ENCODE peak calls at places on chromosomes 5 and 9, in six cellular contexts. W is CD14-positive monocyte, G is upper lobe of right lung, R is endothelial cell, T is H9, I is HFF-Myc. P is an unnamed sample.

GRCh38 chr5:45038366-45038987 is 229.7 kb downstream of the MRPS30 start:
- DNase-seq in W (no peak), G (no peak), R (peak), T (no peak), I (no peak), P (peak)

GRCh38 chr9:132412089-132412488 is 2.1 kb downstream of the CFAP77 start:
- DNase-seq in W (no peak), G (no peak), R (peak), T (peak), I (no peak), P (peak)

GRCh38 chr5:1036504-1037122 is 28.0 kb downstream of the NKD2 start:
- DNase-seq in W (no peak), G (no peak), R (no peak), T (no peak), I (no peak), P (no peak)

GRCh38 chr9:70398145-70398556 is 16.3 kb downstream of the KLF9 start:
- DNase-seq in W (no peak), G (no peak), R (no peak), T (no peak), I (no peak), P (no peak)

GRCh38 chr5:139551490-139551889 is 9.6 kb upstream of the UBE2D2 start:
- DNase-seq in W (no peak), G (no peak), R (no peak), T (no peak), I (no peak), P (no peak)

GRCh38 chr5:1832511-1833250 is 31.5 kb downstream of the NDUFS6 start:
- DNase-seq in W (no peak), G (peak), R (no peak), T (no peak), I (no peak), P (no peak)

GRCh38 chr5:1175801-1176472 is 25.5 kb upstream of the SLC6A19 start:
- DNase-seq in W (no peak), G (no peak), R (no peak), T (no peak), I (no peak), P (no peak)

GRCh38 chr9:70043689-70044449 is at the start of gene MAMDC2:
- DNase-seq in W (peak), G (peak), R (peak), T (peak), I (no peak), P (peak)

GRCh38 chr5:132059043-132059695 is 1.3 kb upstream of the IL3 start:
- DNase-seq in W (peak), G (peak), R (no peak), T (peak), I (no peak), P (no peak)

GRCh38 chr9:117334101-117334500 is 80.8 kb downstream of the ASTN2 start:
- DNase-seq in W (no peak), G (no peak), R (no peak), T (no peak), I (no peak), P (no peak)

GRCh38 chr9:97388721-97389238 is 23.1 kb upstream of the TDRD7 start:
- DNase-seq in W (peak), G (no peak), R (no peak), T (no peak), I (no peak), P (no peak)

GRCh38 chr9:23733495-23734078 is 92.5 kb downstream of the ELAVL2 start:
- DNase-seq in W (no peak), G (no peak), R (no peak), T (no peak), I (no peak), P (no peak)

GRCh38 chr5:109281136-109281690 is 128.6 kb downstream of the PJA2 start:
- DNase-seq in W (no peak), G (no peak), R (no peak), T (no peak), I (no peak), P (no peak)

GRCh38 chr9:29640507-29640906 is 2067.2 kb upstream of the C9orf72 start:
- DNase-seq in W (no peak), G (no peak), R (no peak), T (no peak), I (no peak), P (no peak)

GRCh38 chr5:132003982-132004381 is 7.5 kb downstream of the ACSL6 start:
- DNase-seq in W (no peak), G (peak), R (no peak), T (no peak), I (no peak), P (no peak)

GRCh38 chr5:67211926-67212325 is 15.3 kb upstream of the CD180 start:
- DNase-seq in W (no peak), G (no peak), R (no peak), T (no peak), I (no peak), P (no peak)

GRCh38 chr9:116515541-116515940 is 171.6 kb upstream of the TRIM32 start:
- DNase-seq in W (no peak), G (no peak), R (no peak), T (no peak), I (no peak), P (no peak)

GRCh38 chr5:15719784-15720183 is 219.8 kb downstream of the FBXL7 start:
- DNase-seq in W (no peak), G (no peak), R (no peak), T (no peak), I (no peak), P (no peak)

GRCh38 chr9:89606049-89606481 is 1.3 kb downstream of the GADD45G start:
- DNase-seq in W (peak), G (peak), R (peak), T (peak), I (no peak), P (peak)

GRCh38 chr9:35962126-35962906 is 4.4 kb upstream of the OR2S2 start:
- DNase-seq in W (no peak), G (no peak), R (no peak), T (peak), I (no peak), P (no peak)

GRCh38 chr9:116365056-116365471 is 211.5 kb downstream of the PAPPA start:
- DNase-seq in W (no peak), G (no peak), R (no peak), T (no peak), I (peak), P (no peak)

GRCh38 chr5:148697177-148697820 is 43.0 kb upstream of the HTR4 start:
- DNase-seq in W (no peak), G (no peak), R (no peak), T (no peak), I (no peak), P (no peak)

GRCh38 chr9:82722051-82722450 is 340.9 kb downstream of the RASEF start:
- DNase-seq in W (no peak), G (no peak), R (no peak), T (no peak), I (no peak), P (no peak)

GRCh38 chr9:114852050-114852594 is 46.3 kb upstream of the TNFSF15 start:
- DNase-seq in W (no peak), G (no peak), R (no peak), T (no peak), I (no peak), P (no peak)

GRCh38 chr5:78547171-78547570 is 101.4 kb downstream of the LHFPL2 start:
- DNase-seq in W (no peak), G (no peak), R (no peak), T (no peak), I (no peak), P (no peak)

GRCh38 chr9:125748511-125749099 is 1.4 kb downstream of the PBX3 start:
- DNase-seq in W (no peak), G (no peak), R (peak), T (no peak), I (no peak), P (no peak)

GRCh38 chr5:132760601-132761317 is 13.5 kb downstream of the CCNI2 start:
- DNase-seq in W (no peak), G (no peak), R (no peak), T (peak), I (no peak), P (no peak)

GRCh38 chr9:3553076-3553765 is 27.4 kb upstream of the RFX3 start:
- DNase-seq in W (no peak), G (no peak), R (no peak), T (no peak), I (no peak), P (no peak)

GRCh38 chr5:95858023-95858461 is 35.5 kb upstream of the GLRX start:
- DNase-seq in W (no peak), G (peak), R (no peak), T (no peak), I (no peak), P (peak)

GRCh38 chr5:27854243-27854852 is 816.0 kb upstream of the CDH9 start:
- DNase-seq in W (no peak), G (no peak), R (no peak), T (no peak), I (no peak), P (no peak)

GRCh38 chr5:164326219-164326618 is 820.8 kb downstream of the MAT2B start:
- DNase-seq in W (no peak), G (no peak), R (no peak), T (no peak), I (no peak), P (no peak)

GRCh38 chr9:130523921-130524320 is 55.5 kb upstream of the FUBP3 start:
- DNase-seq in W (no peak), G (no peak), R (no peak), T (peak), I (no peak), P (peak)

GRCh38 chr5:106258591-106259125 is 1412.1 kb downstream of the EFNA5 start:
- DNase-seq in W (no peak), G (no peak), R (no peak), T (no peak), I (no peak), P (no peak)

GRCh38 chr5:93875693-93876092 is 134.3 kb upstream of the POU5F2 start:
- DNase-seq in W (no peak), G (no peak), R (no peak), T (no peak), I (no peak), P (no peak)
- TF ChIP-seq CTCF in W (no peak), G (no peak), R (no peak), T (no peak), I (no peak), P (no peak)

GRCh38 chr5:35001842-35002241 is 45.9 kb downstream of the AGXT2 start:
- DNase-seq in W (no peak), G (no peak), R (no peak), T (no peak), I (no peak), P (no peak)

GRCh38 chr5:35002459-35002858 is 45.3 kb downstream of the AGXT2 start:
- DNase-seq in W (no peak), G (no peak), R (no peak), T (no peak), I (no peak), P (no peak)

GRCh38 chr5:34998058-34998789 is 49.5 kb downstream of the AGXT2 start:
- DNase-seq in W (no peak), G (no peak), R (no peak), T (no peak), I (peak), P (no peak)

GRCh38 chr5:35004200-35004599 is 43.5 kb downstream of the AGXT2 start:
- DNase-seq in W (no peak), G (no peak), R (no peak), T (peak), I (no peak), P (no peak)

DNA sequence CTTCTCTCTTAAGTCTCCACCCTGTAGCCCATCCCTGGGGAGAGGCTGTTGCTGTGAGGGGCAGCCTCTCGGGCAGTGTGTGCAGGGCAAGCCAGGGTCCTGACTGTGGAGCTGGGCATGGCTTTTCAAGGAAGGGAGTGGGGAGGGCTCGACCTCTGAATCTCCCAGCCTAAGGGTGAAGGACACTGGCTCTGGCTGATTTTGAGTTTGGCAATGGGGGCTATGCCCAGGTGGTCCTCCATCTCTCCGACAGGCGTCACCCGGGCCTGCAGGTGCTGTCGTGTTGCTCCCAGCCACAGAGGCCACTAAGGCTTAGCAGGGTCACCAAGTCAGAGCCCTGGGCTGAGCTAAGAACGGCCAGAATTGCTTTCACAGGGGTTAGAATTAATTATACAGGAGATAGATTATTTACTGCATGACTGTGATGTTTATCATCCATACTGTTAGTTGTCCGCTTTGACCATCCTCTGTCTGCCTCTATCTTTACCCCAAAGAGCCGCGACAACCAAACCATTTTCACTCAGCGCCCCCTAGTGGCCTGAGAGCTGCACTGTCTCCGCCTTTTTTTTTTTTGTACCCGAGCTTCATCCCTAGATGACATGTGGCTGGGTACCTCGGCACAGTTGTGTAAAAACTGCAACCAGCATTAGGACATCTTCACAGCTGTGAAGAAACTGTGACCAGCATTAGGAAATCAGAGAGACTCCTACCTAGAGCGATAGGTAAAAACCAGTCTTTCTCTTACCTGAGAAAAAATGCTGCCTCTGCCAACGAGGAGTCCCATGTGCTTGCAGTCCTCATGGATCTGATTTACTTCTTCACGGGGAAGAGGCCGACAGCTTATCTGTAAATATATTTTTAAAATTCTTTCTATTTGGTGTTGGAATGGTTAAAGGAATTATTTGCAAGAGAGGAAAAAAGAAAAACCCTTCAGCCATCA is 44.5 kb downstream of the AGXT2 start:
- DNase-seq in W (no peak), G (peak), R (peak), T (peak), I (peak), P (peak)
- TF ChIP-seq CTCF in W (peak), G (peak), R (peak), T (peak), I (peak), P (peak)

GRCh38 chr5:33379757-33380156 is 61.0 kb upstream of the TARS1 start:
- DNase-seq in W (no peak), G (no peak), R (peak), T (peak), I (no peak), P (no peak)
- TF ChIP-seq CTCF in W (peak), G (peak), R (peak), T (peak), I (peak), P (peak)

GRCh38 chr9:38334234-38334633 is 58.3 kb upstream of the ALDH1B1 start:
- DNase-seq in W (no peak), G (no peak), R (no peak), T (no peak), I (no peak), P (no peak)
- TF ChIP-seq CTCF in W (peak), G (peak), R (peak), T (peak), I (peak), P (peak)

DNA sequence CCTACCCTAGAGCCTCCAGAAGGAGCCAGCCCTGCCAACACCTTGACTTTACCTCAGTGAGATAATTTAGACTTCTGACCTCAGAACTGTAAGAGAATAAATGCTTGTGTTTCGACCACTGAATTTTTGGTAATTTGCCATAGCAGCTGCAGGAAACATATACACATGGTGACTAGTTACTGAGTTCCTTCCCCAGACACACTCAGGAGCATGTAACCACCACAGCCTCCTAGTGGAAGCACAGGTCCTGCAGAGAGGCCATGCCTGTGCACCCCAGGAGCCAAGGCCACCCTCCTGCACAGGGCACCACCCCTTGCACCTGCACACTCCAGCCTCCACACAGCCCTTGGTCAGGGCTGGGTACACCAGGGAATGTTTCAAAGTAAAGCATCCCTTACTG is 7.6 kb upstream of the CAMSAP1 start:
- DNase-seq in W (no peak), G (peak), R (no peak), T (no peak), I (no peak), P (no peak)
- TF ChIP-seq CTCF in W (no peak), G (no peak), R (no peak), T (no peak), I (no peak), P (no peak)

DNA sequence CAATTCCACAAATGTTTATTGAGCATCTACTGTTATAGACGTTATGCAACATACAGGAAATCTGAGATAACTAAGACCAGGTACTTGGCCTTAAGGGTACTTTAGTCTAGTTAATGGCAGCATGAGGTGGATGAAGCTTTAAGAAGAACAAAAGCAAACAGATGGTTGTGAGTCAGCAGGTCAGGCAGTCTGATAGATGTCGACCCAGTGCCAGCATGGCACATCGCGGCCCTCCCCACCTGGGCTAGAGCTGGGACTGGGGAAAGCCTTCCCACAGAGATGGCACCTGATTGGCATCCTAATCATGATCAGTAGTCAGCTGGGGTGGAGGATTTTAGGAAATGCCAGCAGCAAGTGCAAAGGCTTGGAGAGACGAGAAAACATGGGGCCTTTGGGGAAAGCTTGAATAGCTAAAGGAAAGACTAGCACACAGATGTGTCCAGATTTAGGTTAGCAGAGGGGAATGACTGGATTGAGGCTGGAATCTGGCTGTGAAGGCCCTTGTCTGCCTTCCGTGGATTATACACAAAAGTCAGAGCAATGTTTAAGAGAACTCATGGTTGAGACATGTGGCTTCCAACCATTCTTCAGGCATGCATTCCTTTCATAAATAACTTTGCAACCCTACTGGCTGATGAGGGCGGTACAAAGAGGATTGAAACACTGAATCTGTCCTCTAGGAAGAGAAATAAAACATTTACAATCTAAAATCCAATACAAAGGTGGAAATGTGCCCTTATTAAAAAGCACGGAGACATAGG is 395.4 kb upstream of the WWC1 start:
- DNase-seq in W (no peak), G (no peak), R (no peak), T (no peak), I (no peak), P (no peak)
- TF ChIP-seq CTCF in W (no peak), G (no peak), R (no peak), T (no peak), I (no peak), P (no peak)